ENCODE peak calls at places on chromosome 4, in seven cellular contexts. T is HCT116, Y is GM12878, S is NB4, E is upper lobe of left lung, G is lower leg skin, L is IMR-90. U is an unnamed sample.

GRCh38 chr4:18369561-18369960 is 348.0 kb upstream of the LCORL start:
- DNase-seq in T (no peak), Y (no peak), S (no peak), E (no peak), G (no peak), L (no peak), U (no peak)

GRCh38 chr4:79442422-79442821 is 34.4 kb upstream of the GK2 start:
- DNase-seq in T (no peak), Y (no peak), S (no peak), E (no peak), G (no peak), L (no peak), U (no peak)

GRCh38 chr4:64857198-64857597 is 447.9 kb upstream of the TECRL start:
- DNase-seq in T (no peak), Y (no peak), S (no peak), E (no peak), G (no peak), L (no peak), U (no peak)

GRCh38 chr4:66062044-66062443 is 391.8 kb upstream of the EPHA5 start:
- DNase-seq in T (no peak), Y (no peak), S (no peak), E (no peak), G (no peak), L (no peak), U (no peak)

GRCh38 chr4:183657564-183657963 is 1.4 kb downstream of the RWDD4 start:
- DNase-seq in T (no peak), Y (no peak), S (peak), E (no peak), G (no peak), L (no peak), U (no peak)

GRCh38 chr4:127622923-127623754 is 9.6 kb upstream of the INTU start:
- DNase-seq in T (no peak), Y (no peak), S (peak), E (peak), G (peak), L (peak), U (peak)

GRCh38 chr4:107366900-107367299 is 330.8 kb upstream of the DKK2 start:
- DNase-seq in T (no peak), Y (no peak), S (no peak), E (no peak), G (no peak), L (no peak), U (no peak)

GRCh38 chr4:126238010-126238409 is 923.3 kb downstream of the FAT4 start:
- DNase-seq in T (no peak), Y (no peak), S (no peak), E (no peak), G (no peak), L (no peak), U (no peak)

GRCh38 chr4:103400405-103400804 is 202.3 kb upstream of the CENPE start:
- DNase-seq in T (no peak), Y (peak), S (peak), E (no peak), G (no peak), L (no peak), U (no peak)

GRCh38 chr4:6658635-6659075 is 18.2 kb downstream of the MRFAP1 start:
- DNase-seq in T (no peak), Y (no peak), S (no peak), E (peak), G (peak), L (peak), U (peak)

GRCh38 chr4:7970031-7970946 is 30.6 kb upstream of the AFAP1 start:
- DNase-seq in T (no peak), Y (no peak), S (no peak), E (no peak), G (no peak), L (peak), U (no peak)

GRCh38 chr4:15562623-15563022 is 92.5 kb downstream of the FBXL5 start:
- DNase-seq in T (no peak), Y (no peak), S (no peak), E (no peak), G (no peak), L (no peak), U (peak)

GRCh38 chr4:47619691-47620090 is 134.6 kb downstream of the ATP10D start:
- DNase-seq in T (no peak), Y (no peak), S (no peak), E (no peak), G (no peak), L (no peak), U (no peak)

GRCh38 chr4:152534541-152535231 is 1.2 kb downstream of the FBXW7 start:
- DNase-seq in T (no peak), Y (no peak), S (peak), E (peak), G (peak), L (no peak), U (peak)

GRCh38 chr4:150722908-150723362 is 141.0 kb downstream of the MAB21L2 start:
- DNase-seq in T (no peak), Y (no peak), S (no peak), E (no peak), G (peak), L (no peak), U (peak)

GRCh38 chr4:186669159-186669720 is 54.4 kb downstream of the FAT1 start:
- DNase-seq in T (no peak), Y (no peak), S (peak), E (peak), G (no peak), L (peak), U (peak)

GRCh38 chr4:84913176-84913575 is 53.3 kb downstream of the WDFY3 start:
- DNase-seq in T (no peak), Y (no peak), S (no peak), E (no peak), G (no peak), L (no peak), U (no peak)

GRCh38 chr4:79241846-79242245 is 84.0 kb downstream of the NAA11 start:
- DNase-seq in T (peak), Y (no peak), S (peak), E (no peak), G (no peak), L (peak), U (peak)

GRCh38 chr4:125702406-125702805 is 387.7 kb downstream of the FAT4 start:
- DNase-seq in T (no peak), Y (no peak), S (no peak), E (no peak), G (no peak), L (peak), U (no peak)

GRCh38 chr4:148415500-148415899 is 26.7 kb downstream of the NR3C2 start:
- DNase-seq in T (peak), Y (no peak), S (no peak), E (no peak), G (no peak), L (peak), U (no peak)

GRCh38 chr4:40718571-40718970 is 31.2 kb upstream of the NSUN7 start:
- DNase-seq in T (no peak), Y (no peak), S (no peak), E (no peak), G (no peak), L (no peak), U (no peak)

GRCh38 chr4:159363376-159363775 is 260.5 kb downstream of the RAPGEF2 start:
- DNase-seq in T (no peak), Y (no peak), S (no peak), E (no peak), G (no peak), L (peak), U (no peak)

GRCh38 chr4:15557806-15558550 is 88.3 kb downstream of the CC2D2A start:
- DNase-seq in T (no peak), Y (no peak), S (no peak), E (no peak), G (no peak), L (no peak), U (no peak)

GRCh38 chr4:155818639-155819038 is 47.4 kb downstream of the ASIC5 start:
- DNase-seq in T (no peak), Y (no peak), S (no peak), E (no peak), G (no peak), L (no peak), U (no peak)

GRCh38 chr4:71441186-71442169 is 102.7 kb downstream of the SLC4A4 start:
- DNase-seq in T (no peak), Y (no peak), S (no peak), E (no peak), G (no peak), L (peak), U (no peak)

GRCh38 chr4:8656185-8656517 is 63.6 kb downstream of the CPZ start:
- DNase-seq in T (no peak), Y (no peak), S (no peak), E (peak), G (peak), L (no peak), U (no peak)

GRCh38 chr4:159764343-159764952 is 661.6 kb downstream of the RAPGEF2 start:
- DNase-seq in T (peak), Y (no peak), S (peak), E (no peak), G (no peak), L (no peak), U (peak)

GRCh38 chr4:123488916-123489315 is 92.3 kb downstream of the SPRY1 start:
- DNase-seq in T (peak), Y (peak), S (peak), E (no peak), G (no peak), L (peak), U (peak)

GRCh38 chr4:127586922-127587571 is 45.7 kb upstream of the INTU start:
- DNase-seq in T (peak), Y (no peak), S (peak), E (no peak), G (no peak), L (peak), U (peak)

GRCh38 chr4:150828159-150828558 is 186.9 kb downstream of the LRBA start:
- DNase-seq in T (no peak), Y (peak), S (no peak), E (no peak), G (no peak), L (no peak), U (peak)

GRCh38 chr4:123833156-123833555 is 436.6 kb downstream of the SPRY1 start:
- DNase-seq in T (no peak), Y (no peak), S (no peak), E (no peak), G (no peak), L (peak), U (no peak)

GRCh38 chr4:56646341-56646740 is 34.8 kb downstream of the HOPX start:
- DNase-seq in T (no peak), Y (no peak), S (no peak), E (no peak), G (no peak), L (no peak), U (peak)

GRCh38 chr4:36254355-36254754 is 10.0 kb upstream of the ARAP2 start:
- DNase-seq in T (no peak), Y (no peak), S (no peak), E (no peak), G (no peak), L (no peak), U (no peak)

GRCh38 chr4:182250446-182250845 is 7.2 kb downstream of the TENM3 start:
- DNase-seq in T (no peak), Y (no peak), S (no peak), E (no peak), G (no peak), L (no peak), U (no peak)

GRCh38 chr4:85402371-85402770 is 72.6 kb upstream of the ARHGAP24 start:
- DNase-seq in T (no peak), Y (no peak), S (no peak), E (no peak), G (no peak), L (peak), U (no peak)

GRCh38 chr4:781493-782216 is 44.3 kb downstream of the CPLX1 start:
- DNase-seq in T (peak), Y (peak), S (peak), E (peak), G (peak), L (peak), U (peak)
- TF ChIP-seq POLR2A in T (peak), Y (peak), S (peak), E (peak), G (peak), L (peak), U (peak)

GRCh38 chr4:86810867-86811266 is 38.3 kb downstream of the SLC10A6 start:
- DNase-seq in T (no peak), Y (no peak), S (no peak), E (no peak), G (no peak), L (no peak), U (no peak)
- TF ChIP-seq POLR2A in T (no peak), Y (no peak), S (no peak), E (no peak), G (no peak), L (no peak), U (no peak)

DNA sequence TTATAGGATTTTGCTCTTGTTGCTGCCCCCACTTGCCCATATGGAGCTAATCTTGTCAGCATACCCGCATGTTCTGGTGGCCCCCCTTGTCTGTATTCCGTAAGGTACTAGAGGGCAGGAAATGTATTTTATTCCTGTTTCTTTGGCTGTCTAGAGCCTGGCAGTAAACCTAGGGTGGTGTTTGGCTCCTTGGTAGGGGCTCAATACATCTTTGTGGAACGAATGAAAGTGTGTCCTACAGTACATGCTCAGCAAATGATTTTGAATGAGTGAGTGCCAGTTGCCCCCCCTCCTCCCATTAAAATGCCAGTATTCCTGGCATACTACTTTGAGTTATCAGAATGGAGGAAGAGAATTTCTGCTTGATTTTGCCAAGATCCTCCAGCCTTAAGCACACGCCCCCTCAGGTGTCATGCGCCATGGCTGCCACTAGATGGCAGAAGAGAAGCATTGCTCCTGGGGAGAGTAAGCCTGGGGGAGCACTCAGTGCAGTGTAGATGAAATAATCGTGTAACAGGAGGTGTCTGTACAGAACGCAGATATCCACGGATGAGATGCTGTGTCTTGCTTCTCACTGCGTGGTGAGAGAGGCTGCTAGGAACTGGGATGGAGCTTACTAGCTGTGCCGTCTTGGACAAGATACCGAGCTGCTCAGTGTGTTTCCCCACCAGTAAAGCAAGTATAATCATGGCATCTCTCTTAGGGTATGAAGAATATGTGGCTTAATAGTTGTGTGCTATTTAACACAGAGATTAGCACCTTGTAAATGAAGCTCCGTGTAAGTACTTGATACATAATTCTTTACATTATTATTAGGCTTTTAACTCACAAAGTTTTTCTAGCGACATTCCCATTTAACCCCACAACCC is 17.2 kb upstream of the RNF212 start:
- DNase-seq in T (peak), Y (peak), S (peak), E (no peak), G (peak), L (peak), U (peak)
- TF ChIP-seq POLR2A in T (no peak), Y (no peak), S (no peak), E (no peak), G (no peak), L (peak), U (no peak)

DNA sequence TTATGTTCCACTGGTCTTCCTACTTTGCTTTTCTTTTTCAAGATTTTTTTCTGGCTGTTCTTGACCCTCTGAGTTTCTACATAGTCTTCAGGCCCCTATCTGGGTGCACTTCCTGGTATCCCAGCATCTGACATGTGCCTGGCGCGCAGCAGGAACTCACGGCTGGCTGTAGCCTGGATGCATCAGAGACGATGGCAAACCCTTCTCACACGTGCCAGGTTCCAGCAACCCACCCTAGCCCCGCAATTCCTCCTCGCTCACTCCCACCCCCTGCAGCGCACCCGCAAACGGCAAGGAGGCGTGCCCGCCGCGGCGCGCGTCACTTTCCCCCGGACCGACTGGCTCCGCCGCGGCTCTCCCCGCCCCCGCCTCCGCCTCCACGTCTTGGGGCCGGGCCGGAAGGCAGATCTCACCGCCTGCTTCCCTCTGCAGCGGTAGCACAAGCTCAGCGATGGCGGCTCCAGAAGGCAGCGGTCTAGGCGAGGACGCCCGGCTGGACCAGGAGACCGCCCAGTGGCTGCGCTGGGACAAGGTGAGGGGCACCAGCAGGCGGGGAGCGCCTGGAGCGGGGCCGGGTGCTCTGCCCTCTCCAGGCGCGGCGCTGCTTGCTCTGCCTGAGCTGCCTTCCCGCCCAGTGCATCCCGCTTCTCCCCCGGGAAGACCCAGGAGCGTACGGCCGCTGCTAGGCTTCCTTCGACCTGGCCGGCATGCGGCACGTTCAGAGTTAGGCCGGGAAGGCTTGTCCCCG is at the start of gene PGM2:
- DNase-seq in T (peak), Y (peak), S (peak), E (peak), G (peak), L (peak), U (peak)
- TF ChIP-seq POLR2A in T (peak), Y (peak), S (peak), E (no peak), G (no peak), L (peak), U (peak)

GRCh38 chr4:128811571-128812359 is 2.3 kb downstream of the JADE1 start:
- DNase-seq in T (peak), Y (no peak), S (peak), E (peak), G (peak), L (peak), U (peak)
- TF ChIP-seq POLR2A in T (peak), Y (peak), S (peak), E (no peak), G (no peak), L (peak), U (peak)

GRCh38 chr4:74109116-74109791 is 10.3 kb upstream of the CXCL2 start:
- DNase-seq in T (peak), Y (no peak), S (peak), E (no peak), G (no peak), L (peak), U (no peak)

GRCh38 chr4:74108457-74109115 is 9.6 kb upstream of the CXCL2 start:
- DNase-seq in T (no peak), Y (no peak), S (no peak), E (no peak), G (no peak), L (no peak), U (no peak)

GRCh38 chr4:74100531-74100930 is 1.5 kb upstream of the CXCL2 start:
- DNase-seq in T (no peak), Y (no peak), S (no peak), E (no peak), G (no peak), L (no peak), U (no peak)

GRCh38 chr4:74105656-74106275 is 6.8 kb upstream of the CXCL2 start:
- DNase-seq in T (no peak), Y (no peak), S (no peak), E (no peak), G (no peak), L (no peak), U (no peak)

DNA sequence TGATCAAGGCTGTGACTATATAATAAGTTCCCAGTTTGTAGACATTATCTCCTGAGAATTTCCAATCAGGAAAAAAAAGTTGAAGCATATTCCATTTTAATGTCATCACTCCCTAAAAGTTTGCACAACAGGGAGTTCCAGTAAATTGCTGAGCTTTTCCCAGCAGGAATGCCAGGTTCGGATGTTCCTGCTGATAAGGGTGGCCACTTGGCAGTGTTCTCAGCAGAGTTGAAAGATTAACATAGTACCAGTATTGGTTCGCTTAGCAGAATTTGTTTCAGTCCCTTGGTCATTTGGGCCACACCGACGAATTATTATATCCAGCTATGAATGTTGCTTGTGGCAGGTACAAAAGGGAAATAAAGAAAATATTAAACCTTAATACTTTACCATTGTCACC is 5.2 kb upstream of the CXCL2 start:
- DNase-seq in T (no peak), Y (no peak), S (no peak), E (no peak), G (no peak), L (no peak), U (no peak)
- TF ChIP-seq POLR2A in T (no peak), Y (no peak), S (no peak), E (no peak), G (no peak), L (no peak), U (no peak)

DNA sequence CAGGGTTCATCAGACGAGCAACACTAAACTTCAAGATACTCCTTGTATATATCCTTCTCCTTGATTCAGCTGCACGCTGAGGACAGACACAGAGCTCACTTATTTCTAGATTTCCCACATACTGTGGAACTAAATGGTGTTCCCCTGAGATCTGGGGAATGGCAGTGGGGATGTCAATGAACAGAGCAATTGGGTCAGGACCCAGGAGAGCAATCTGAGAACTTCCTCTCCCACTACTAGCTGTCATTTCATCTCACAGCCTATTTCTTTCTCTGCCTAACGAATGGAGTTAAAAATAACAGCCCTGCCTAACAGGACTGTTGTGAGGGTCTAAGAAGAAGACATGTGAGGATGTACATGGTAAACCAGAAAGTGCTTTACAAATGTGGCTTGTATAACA is 10.7 kb downstream of the NAAA start:
- DNase-seq in T (no peak), Y (no peak), S (no peak), E (no peak), G (no peak), L (no peak), U (no peak)
- TF ChIP-seq POLR2A in T (no peak), Y (no peak), S (no peak), E (no peak), G (no peak), L (no peak), U (no peak)

GRCh38 chr4:156971623-156972369 is at the start of gene PDGFC:
- DNase-seq in T (no peak), Y (no peak), S (no peak), E (peak), G (peak), L (peak), U (peak)
- TF ChIP-seq POLR2A in T (peak), Y (no peak), S (no peak), E (no peak), G (no peak), L (peak), U (peak)

GRCh38 chr4:137531951-137532868 is at the start of gene PCDH18:
- DNase-seq in T (no peak), Y (peak), S (no peak), E (no peak), G (peak), L (peak), U (no peak)
- TF ChIP-seq POLR2A in T (no peak), Y (no peak), S (no peak), E (no peak), G (no peak), L (peak), U (no peak)

U was measured in erythroblast.